ENCODE peak calls at places on chromosomes 12 and 14, in seven cellular contexts. One of them, this sample, is unnamed.

GRCh38 chr12:38175538-38175937 is 141.0 kb upstream of the ALG10B start:
- DNase-seq in adipocyte: no peak
- DNase-seq in spleen: no peak
- DNase-seq in upper lobe of right lung: no peak
- DNase-seq in uterus: no peak
- DNase-seq in GM23248: no peak
- DNase-seq in heart right ventricle: no peak
- DNase-seq in this sample: no peak

GRCh38 chr12:122203301-122203967 is at the start of gene B3GNT4:
- DNase-seq in adipocyte: peak; percentile 76
- DNase-seq in spleen: peak; percentile 86
- DNase-seq in upper lobe of right lung: peak; percentile 88
- DNase-seq in uterus: no peak
- DNase-seq in GM23248: peak; percentile 76
- DNase-seq in heart right ventricle: peak; percentile 24
- DNase-seq in this sample: peak; percentile 75

GRCh38 chr12:54608786-54609185 is 20.3 kb upstream of the PPP1R1A start:
- DNase-seq in adipocyte: no peak
- DNase-seq in spleen: no peak
- DNase-seq in upper lobe of right lung: no peak
- DNase-seq in uterus: no peak
- DNase-seq in GM23248: no peak
- DNase-seq in heart right ventricle: no peak
- DNase-seq in this sample: no peak

GRCh38 chr14:36647827-36648753 is 13.6 kb upstream of the PAX9 start:
- DNase-seq in adipocyte: peak; percentile 90
- DNase-seq in spleen: no peak
- DNase-seq in upper lobe of right lung: peak; percentile 67
- DNase-seq in uterus: no peak
- DNase-seq in GM23248: peak; percentile 76
- DNase-seq in heart right ventricle: no peak
- DNase-seq in this sample: peak; percentile 87

GRCh38 chr14:50569714-50570274 is 9.8 kb downstream of the ATL1 start:
- DNase-seq in adipocyte: no peak
- DNase-seq in spleen: no peak
- DNase-seq in upper lobe of right lung: no peak
- DNase-seq in uterus: no peak
- DNase-seq in GM23248: no peak
- DNase-seq in heart right ventricle: no peak
- DNase-seq in this sample: no peak

GRCh38 chr12:40819427-40820108 is 127.3 kb downstream of the CNTN1 start:
- DNase-seq in adipocyte: no peak
- DNase-seq in spleen: peak; percentile 55
- DNase-seq in upper lobe of right lung: no peak
- DNase-seq in uterus: no peak
- DNase-seq in GM23248: no peak
- DNase-seq in heart right ventricle: no peak
- DNase-seq in this sample: peak; percentile 77

GRCh38 chr12:13534645-13535398 is 338.3 kb downstream of the EMP1 start:
- DNase-seq in adipocyte: peak; percentile 76
- DNase-seq in spleen: peak; percentile 83
- DNase-seq in upper lobe of right lung: peak; percentile 72
- DNase-seq in uterus: peak; percentile 18
- DNase-seq in GM23248: peak; percentile 66
- DNase-seq in heart right ventricle: peak; percentile 48
- DNase-seq in this sample: peak; percentile 83

GRCh38 chr14:23154876-23155587 is 28.4 kb downstream of the SLC7A8 start:
- DNase-seq in adipocyte: peak; percentile 88
- DNase-seq in spleen: no peak
- DNase-seq in upper lobe of right lung: peak; percentile 81
- DNase-seq in uterus: peak; percentile 92
- DNase-seq in GM23248: peak; percentile 95
- DNase-seq in heart right ventricle: peak; percentile 80
- DNase-seq in this sample: peak; percentile 92

GRCh38 chr14:94575730-94576585 is 5.3 kb upstream of the SERPINA5 start:
- DNase-seq in adipocyte: no peak
- DNase-seq in spleen: no peak
- DNase-seq in upper lobe of right lung: no peak
- DNase-seq in uterus: no peak
- DNase-seq in GM23248: peak; percentile 61
- DNase-seq in heart right ventricle: no peak
- DNase-seq in this sample: no peak

GRCh38 chr14:52934762-52935161 is 16.1 kb downstream of the FERMT2 start:
- DNase-seq in adipocyte: no peak
- DNase-seq in spleen: no peak
- DNase-seq in upper lobe of right lung: no peak
- DNase-seq in uterus: no peak
- DNase-seq in GM23248: no peak
- DNase-seq in heart right ventricle: no peak
- DNase-seq in this sample: no peak

GRCh38 chr14:52923902-52924575 is 26.8 kb downstream of the FERMT2 start:
- DNase-seq in adipocyte: no peak
- DNase-seq in spleen: no peak
- DNase-seq in upper lobe of right lung: no peak
- DNase-seq in uterus: no peak
- DNase-seq in GM23248: peak; percentile 31
- DNase-seq in heart right ventricle: no peak
- DNase-seq in this sample: no peak

GRCh38 chr14:52926994-52927393 is 23.9 kb downstream of the FERMT2 start:
- DNase-seq in adipocyte: peak; percentile 80
- DNase-seq in spleen: no peak
- DNase-seq in upper lobe of right lung: no peak
- DNase-seq in uterus: no peak
- DNase-seq in GM23248: peak; percentile 78
- DNase-seq in heart right ventricle: no peak
- DNase-seq in this sample: no peak

GRCh38 chr14:52929192-52929807 is 21.6 kb downstream of the FERMT2 start:
- DNase-seq in adipocyte: no peak
- DNase-seq in spleen: no peak
- DNase-seq in upper lobe of right lung: no peak
- DNase-seq in uterus: no peak
- DNase-seq in GM23248: no peak
- DNase-seq in heart right ventricle: no peak
- DNase-seq in this sample: no peak
- H3K4me1 ChIP-seq in adipocyte: peaks cover 62% of the 10 kb centered on the region
- H3K4me1 ChIP-seq in spleen: peaks cover 10% of the 10 kb centered on the region
- H3K4me1 ChIP-seq in upper lobe of right lung: peaks cover under 1% of the 10 kb centered on the region
- H3K4me1 ChIP-seq in uterus: peaks cover 12% of the 10 kb centered on the region
- H3K4me1 ChIP-seq in GM23248: peaks cover 57% of the 10 kb centered on the region
- H3K4me1 ChIP-seq in heart right ventricle: peaks cover 60% of the 10 kb centered on the region
- H3K4me1 ChIP-seq in this sample: peaks cover 22% of the 10 kb centered on the region

GRCh38 chr12:130878193-130879185 is 6.6 kb downstream of the RAN start:
- DNase-seq in adipocyte: no peak
- DNase-seq in spleen: no peak
- DNase-seq in upper lobe of right lung: no peak
- DNase-seq in uterus: no peak
- DNase-seq in GM23248: no peak
- DNase-seq in heart right ventricle: no peak
- DNase-seq in this sample: no peak
- H3K4me1 ChIP-seq in adipocyte: peaks cover 16% of the 10 kb centered on the region
- H3K4me1 ChIP-seq in spleen: peaks cover 32% of the 10 kb centered on the region
- H3K4me1 ChIP-seq in upper lobe of right lung: peaks cover 6% of the 10 kb centered on the region
- H3K4me1 ChIP-seq in uterus: peaks cover 5% of the 10 kb centered on the region
- H3K4me1 ChIP-seq in GM23248: peaks cover 13% of the 10 kb centered on the region
- H3K4me1 ChIP-seq in heart right ventricle: peaks cover 26% of the 10 kb centered on the region
- H3K4me1 ChIP-seq in this sample: peaks cover 7% of the 10 kb centered on the region

GRCh38 chr14:85273952-85274351 is 256.0 kb upstream of the FLRT2 start:
- DNase-seq in adipocyte: no peak
- DNase-seq in spleen: no peak
- DNase-seq in upper lobe of right lung: no peak
- DNase-seq in uterus: no peak
- DNase-seq in GM23248: no peak
- DNase-seq in heart right ventricle: no peak
- DNase-seq in this sample: no peak

GRCh38 chr14:85273099-85273677 is 256.8 kb upstream of the FLRT2 start:
- DNase-seq in adipocyte: no peak
- DNase-seq in spleen: no peak
- DNase-seq in upper lobe of right lung: no peak
- DNase-seq in uterus: no peak
- DNase-seq in GM23248: peak; percentile 29
- DNase-seq in heart right ventricle: no peak
- DNase-seq in this sample: no peak

GRCh38 chr14:85280074-85280473 is 249.9 kb upstream of the FLRT2 start:
- DNase-seq in adipocyte: no peak
- DNase-seq in spleen: no peak
- DNase-seq in upper lobe of right lung: no peak
- DNase-seq in uterus: no peak
- DNase-seq in GM23248: peak; percentile 3
- DNase-seq in heart right ventricle: no peak
- DNase-seq in this sample: no peak

GRCh38 chr14:85279407-85279806 is 250.5 kb upstream of the FLRT2 start:
- DNase-seq in adipocyte: no peak
- DNase-seq in spleen: no peak
- DNase-seq in upper lobe of right lung: no peak
- DNase-seq in uterus: no peak
- DNase-seq in GM23248: no peak
- DNase-seq in heart right ventricle: no peak
- DNase-seq in this sample: no peak

GRCh38 chr14:85276829-85277228 is 253.1 kb upstream of the FLRT2 start:
- DNase-seq in adipocyte: peak; percentile 46
- DNase-seq in spleen: no peak
- DNase-seq in upper lobe of right lung: no peak
- DNase-seq in uterus: no peak
- DNase-seq in GM23248: no peak
- DNase-seq in heart right ventricle: no peak
- DNase-seq in this sample: no peak
- H3K4me1 ChIP-seq in adipocyte: peaks cover 7% of the 10 kb centered on the region
- H3K4me1 ChIP-seq in spleen: no peaks in the 10 kb centered on the region
- H3K4me1 ChIP-seq in upper lobe of right lung: no peaks in the 10 kb centered on the region
- H3K4me1 ChIP-seq in uterus: no peaks in the 10 kb centered on the region
- H3K4me1 ChIP-seq in GM23248: no peaks in the 10 kb centered on the region
- H3K4me1 ChIP-seq in heart right ventricle: no peaks in the 10 kb centered on the region
- H3K4me1 ChIP-seq in this sample: no peaks in the 10 kb centered on the region

GRCh38 chr14:103709814-103710213 is 5.4 kb downstream of the XRCC3 start:
- DNase-seq in adipocyte: no peak
- DNase-seq in spleen: no peak
- DNase-seq in upper lobe of right lung: no peak
- DNase-seq in uterus: no peak
- DNase-seq in GM23248: no peak
- DNase-seq in heart right ventricle: no peak
- DNase-seq in this sample: no peak
- H3K4me1 ChIP-seq in adipocyte: peaks cover 9% of the 10 kb centered on the region
- H3K4me1 ChIP-seq in spleen: peaks cover 94% of the 10 kb centered on the region
- H3K4me1 ChIP-seq in upper lobe of right lung: peaks cover 30% of the 10 kb centered on the region
- H3K4me1 ChIP-seq in uterus: no peaks in the 10 kb centered on the region
- H3K4me1 ChIP-seq in GM23248: peaks cover 9% of the 10 kb centered on the region
- H3K4me1 ChIP-seq in heart right ventricle: peaks cover 36% of the 10 kb centered on the region
- H3K4me1 ChIP-seq in this sample: peaks cover 26% of the 10 kb centered on the region

DNA sequence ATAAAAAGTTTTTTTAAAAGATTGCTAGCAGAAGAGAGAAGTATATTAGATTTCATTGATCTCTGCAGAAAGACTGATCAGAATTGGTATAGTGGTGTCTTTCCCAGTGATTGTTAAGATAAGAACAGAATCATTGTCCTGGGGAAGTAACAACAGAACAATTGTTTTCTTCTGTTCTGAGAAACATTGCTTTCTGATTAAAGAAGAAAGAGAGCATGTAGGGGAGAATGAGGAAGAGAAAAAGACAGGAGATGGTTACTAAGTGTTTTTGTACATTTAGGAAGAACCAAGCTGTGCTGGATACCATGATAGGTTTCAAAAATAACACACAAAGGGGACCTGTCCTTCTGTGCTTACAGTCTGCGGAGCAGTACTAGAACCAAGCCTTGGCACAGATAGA is 5.0 kb downstream of the USP30 start:
- DNase-seq in adipocyte: no peak
- DNase-seq in spleen: no peak
- DNase-seq in upper lobe of right lung: no peak
- DNase-seq in uterus: no peak
- DNase-seq in GM23248: no peak
- DNase-seq in heart right ventricle: no peak
- DNase-seq in this sample: no peak
- H3K4me1 ChIP-seq in adipocyte: peaks cover 11% of the 10 kb centered on the region
- H3K4me1 ChIP-seq in spleen: peaks cover 20% of the 10 kb centered on the region
- H3K4me1 ChIP-seq in upper lobe of right lung: peaks cover 13% of the 10 kb centered on the region
- H3K4me1 ChIP-seq in uterus: no peaks in the 10 kb centered on the region
- H3K4me1 ChIP-seq in GM23248: peaks cover 8% of the 10 kb centered on the region
- H3K4me1 ChIP-seq in heart right ventricle: peaks cover 16% of the 10 kb centered on the region
- H3K4me1 ChIP-seq in this sample: peaks cover 7% of the 10 kb centered on the region